ENCODE peak calls at places on chromosomes 12 and 14, in seven cellular contexts. Z is DMS153; X is choroid plexus epithelial cell; N is WTC11; K is HAP-1; L is stimulated activated CD8-positive, alpha-beta memory T cell treated with anti-CD3 and anti-CD28 coated beads, Interleukin-7, amount 100 ng/mL, for 24 hours; W is activated T-cell treated with anti-CD3 and anti-CD28 coated beads for 4 hours. Q is an unnamed sample.
A peak's percentile ranks its signal among the peaks of the same experiment; 100 is the strongest.

GRCh38 chr12:52765702-52766101 is 11.4 kb downstream of the KRT76 start:
- DNase-seq in X (no peak), K (no peak), Z (no peak), L (no peak), W (no peak), N (no peak), Q (no peak)

GRCh38 chr12:28486521-28486920 is 296.3 kb downstream of the CCDC91 start:
- DNase-seq in Z (no peak), W (no peak), L (no peak), X (no peak), N (no peak), K (peak; percentile 29), Q (no peak)

GRCh38 chr14:81859071-81859470 is 325.4 kb upstream of the SEL1L start:
- DNase-seq in W (no peak), N (no peak), L (no peak), X (no peak), Z (no peak), K (no peak), Q (no peak)

GRCh38 chr14:82449926-82450325 is 916.3 kb upstream of the SEL1L start:
- DNase-seq in L (no peak), X (no peak), Z (no peak), W (no peak), N (no peak), K (no peak), Q (no peak)

GRCh38 chr12:12899530-12900380 is 8.4 kb downstream of the GPRC5A start:
- DNase-seq in Z (no peak), X (peak; percentile 99), K (no peak), W (no peak), L (no peak), N (no peak), Q (no peak)

GRCh38 chr12:54549774-54550451 is 512 bp downstream of the PDE1B start:
- DNase-seq in N (peak; percentile 42), L (no peak), X (no peak), Z (no peak), K (no peak), W (peak; percentile 17), Q (no peak)

GRCh38 chr14:89207925-89208328 is 209.1 kb downstream of the FOXN3 start:
- DNase-seq in K (no peak), W (no peak), N (no peak), Z (no peak), L (no peak), X (no peak), Q (no peak)

GRCh38 chr12:113889806-113890581 is 76.1 kb downstream of the RBM19 start:
- DNase-seq in L (no peak), X (no peak), N (no peak), Z (no peak), K (no peak), W (no peak), Q (no peak)

GRCh38 chr14:91786188-91786587 is 54.3 kb upstream of the CATSPERB start:
- DNase-seq in W (no peak), X (no peak), K (no peak), N (no peak), L (no peak), Z (no peak), Q (no peak)

GRCh38 chr12:21561158-21561557 is 35.1 kb downstream of the SPX start:
- DNase-seq in L (no peak), Z (no peak), X (peak; percentile 41), K (no peak), W (no peak), N (no peak), Q (no peak)

GRCh38 chr12:104201238-104202001 is 14.2 kb upstream of the TXNRD1 start:
- DNase-seq in Z (peak; percentile 19), W (peak; percentile 43), L (no peak), K (peak; percentile 67), N (peak; percentile 50), X (peak; percentile 88), Q (peak; percentile 77)

GRCh38 chr14:104461676-104462443 is 117.7 kb upstream of the C14orf180 start:
- DNase-seq in X (no peak), L (no peak), N (no peak), Z (no peak), W (no peak), K (no peak), Q (no peak)

GRCh38 chr12:86148612-86149011 is 107.6 kb downstream of the MGAT4C start:
- DNase-seq in X (peak; percentile 53), W (no peak), L (no peak), K (no peak), Z (no peak), N (no peak), Q (no peak)